ENCODE peak calls at places on chromosomes 13 and 19, in four cellular contexts. D is A549, R is HepG2, N is K562. H is an unnamed sample.

GRCh38 chr13:110173247-110173818 is 133.6 kb downstream of the COL4A1 start:
- DNase-seq in D (no peak), N (no peak), R (no peak), H (no peak)

GRCh38 chr19:14061081-14061749 is 661 bp downstream of the PALM3 start:
- DNase-seq in D (no peak), N (no peak), R (peak), H (no peak)

GRCh38 chr13:88196106-88196505 is 524.9 kb downstream of the SLITRK5 start:
- DNase-seq in D (no peak), R (no peak), N (no peak), H (no peak)

GRCh38 chr19:28136796-28137195 is 1076.2 kb downstream of the UQCRFS1 start:
- DNase-seq in N (no peak), D (no peak), R (no peak), H (no peak)

GRCh38 chr19:9877775-9878510 is 42.8 kb downstream of the PIN1 start:
- DNase-seq in R (no peak), N (no peak), D (no peak), H (no peak)

GRCh38 chr13:38844581-38844980 is 146.1 kb downstream of the STOML3 start:
- DNase-seq in D (no peak), R (no peak), N (no peak), H (no peak)

GRCh38 chr19:56139847-56140582 is 1.1 kb upstream of the ZNF444 start:
- DNase-seq in R (no peak), N (peak), D (peak), H (no peak)

GRCh38 chr13:111948281-111948680 is 118.7 kb upstream of the SOX1 start:
- DNase-seq in R (no peak), D (no peak), N (no peak), H (no peak)

GRCh38 chr19:55300821-55301458 is 17.1 kb downstream of the BRSK1 start:
- DNase-seq in D (no peak), N (no peak), R (no peak), H (no peak)

GRCh38 chr13:107678075-107678689 is 537.2 kb downstream of the LIG4 start:
- DNase-seq in D (no peak), R (no peak), N (no peak), H (no peak)

GRCh38 chr19:35519291-35519690 is 5.8 kb upstream of the DMKN start:
- DNase-seq in N (no peak), R (no peak), D (no peak), H (no peak)

GRCh38 chr19:12880551-12881171 is 588 bp downstream of the DNASE2 start:
- DNase-seq in D (no peak), R (no peak), N (no peak), H (peak)

GRCh38 chr19:49987159-49987698 is 26.3 kb upstream of the SIGLEC11 start:
- DNase-seq in D (peak), N (peak), R (peak), H (peak)

GRCh38 chr19:41700381-41701195 is 7.8 kb upstream of the CEACAM5 start:
- DNase-seq in N (no peak), R (no peak), D (no peak), H (no peak)

GRCh38 chr13:101623469-101624209 is 171.2 kb downstream of the ITGBL1 start:
- DNase-seq in D (no peak), R (peak), N (no peak), H (no peak)

GRCh38 chr19:38850231-38850975 is 617 bp upstream of the HNRNPL start:
- DNase-seq in R (peak), N (peak), D (peak), H (peak)

GRCh38 chr19:38849147-38849745 is 540 bp downstream of the HNRNPL start:
- DNase-seq in D (peak), R (peak), N (peak), H (peak)

GRCh38 chr19:38850976-38851621 is 1.3 kb upstream of the HNRNPL start:
- DNase-seq in N (no peak), D (no peak), R (no peak), H (peak)

GRCh38 chr19:38848299-38849146 is 1.3 kb downstream of the HNRNPL start:
- DNase-seq in N (peak), R (no peak), D (peak), H (no peak)

GRCh38 chr19:38849746-38850230 is at the start of gene HNRNPL:
- DNase-seq in D (no peak), N (peak), R (no peak), H (peak)
- TF ChIP-seq NR3C1 in D (no peak), N (no peak), R (no peak), H (no peak)

GRCh38 chr13:46100191-46100877 is 4.5 kb downstream of the CPB2 start:
- DNase-seq in N (no peak), D (no peak), R (no peak), H (no peak)
- TF ChIP-seq JUN in N (no peak), D (no peak), R (no peak), H (no peak)

GRCh38 chr19:34319785-34320184 is 45.2 kb upstream of the GPI start:
- DNase-seq in R (no peak), D (no peak), N (no peak), H (no peak)
- TF ChIP-seq NR3C1 in R (no peak), D (no peak), N (no peak), H (no peak)

GRCh38 chr13:44649118-44649455 is 73.0 kb upstream of the TSC22D1 start:
- DNase-seq in N (no peak), R (no peak), D (no peak), H (no peak)
- TF ChIP-seq JUN in N (no peak), R (no peak), D (no peak), H (no peak)

GRCh38 chr19:2494447-2495129 is 18.7 kb downstream of the GADD45B start:
- DNase-seq in R (no peak), D (no peak), N (peak), H (no peak)
- TF ChIP-seq NR3C1 in R (no peak), D (no peak), N (no peak), H (no peak)

DNA sequence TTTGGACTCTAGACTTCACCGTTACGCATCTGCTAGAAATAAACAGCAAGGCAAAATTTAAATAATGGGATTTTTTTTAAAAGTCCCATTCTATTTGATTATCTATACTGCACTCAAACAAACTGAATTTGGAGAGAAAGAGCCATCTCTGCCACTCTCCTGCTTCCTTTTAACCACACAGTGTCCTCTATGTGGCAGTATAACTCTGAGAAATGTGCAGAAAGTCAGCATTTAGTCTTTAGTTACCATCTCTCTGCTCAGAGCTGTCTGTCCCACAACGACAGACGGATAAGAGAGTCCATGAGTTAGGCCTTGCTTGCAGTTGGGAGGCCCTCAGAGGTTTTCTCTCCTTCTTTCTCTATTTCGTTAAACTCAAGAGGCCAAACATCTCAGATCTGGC is 21.2 kb downstream of the CCNA1 start:
- DNase-seq in R (no peak), N (no peak), D (no peak), H (no peak)
- TF ChIP-seq JUN in R (no peak), N (no peak), D (no peak), H (no peak)